ENCODE peak calls at places on chromosomes 12 and 14, in six cellular contexts. W is AG04449; D is CD8-positive, alpha-beta memory T cell; N is cardiac muscle cell; C is heart left ventricle; X is BJ. B is an unnamed sample.

GRCh38 chr12:77998236-77998786 is 167.6 kb downstream of the NAV3 start:
- DNase-seq in W (no peak), D (no peak), N (no peak), C (no peak), X (no peak), B (no peak)

GRCh38 chr14:91728616-91729183 is 3.2 kb downstream of the CATSPERB start:
- DNase-seq in W (no peak), D (no peak), N (no peak), C (no peak), X (no peak), B (no peak)

GRCh38 chr14:87067061-87067460 is 925.9 kb downstream of the GALC start:
- DNase-seq in W (no peak), D (no peak), N (peak; percentile 6), C (no peak), X (no peak), B (no peak)

GRCh38 chr12:61798778-61799177 is 461.4 kb upstream of the USP15 start:
- DNase-seq in W (no peak), D (no peak), N (no peak), C (no peak), X (no peak), B (no peak)

GRCh38 chr12:57477710-57478681 is 1.7 kb downstream of the ARHGAP9 start:
- DNase-seq in W (no peak), D (peak; percentile 46), N (no peak), C (no peak), X (no peak), B (no peak)

GRCh38 chr12:125128806-125129571 is 63.8 kb downstream of the AACS start:
- DNase-seq in W (no peak), D (no peak), N (no peak), C (no peak), X (no peak), B (no peak)

GRCh38 chr12:62194616-62195015 is 65.6 kb upstream of the USP15 start:
- DNase-seq in W (no peak), D (no peak), N (no peak), C (no peak), X (no peak), B (no peak)

GRCh38 chr14:103131580-103131979 is 8.3 kb downstream of the TNFAIP2 start:
- DNase-seq in W (no peak), D (no peak), N (no peak), C (no peak), X (no peak), B (no peak)

GRCh38 chr14:50821471-50822464 is 9.2 kb downstream of the NIN start:
- DNase-seq in W (no peak), D (peak; percentile 48), N (no peak), C (peak; percentile 66), X (no peak), B (peak; percentile 28)

GRCh38 chr14:36843410-36843809 is 181.8 kb downstream of the PAX9 start:
- DNase-seq in W (no peak), D (no peak), N (no peak), C (no peak), X (no peak), B (no peak)

GRCh38 chr14:54756656-54757392 is 145.8 kb downstream of the GCH1 start:
- DNase-seq in W (no peak), D (no peak), N (no peak), C (no peak), X (no peak), B (no peak)

GRCh38 chr14:74514471-74514932 is 20.9 kb downstream of the ISCA2 start:
- DNase-seq in W (no peak), D (no peak), N (no peak), C (peak; percentile 60), X (no peak), B (no peak)

GRCh38 chr12:47828967-47829482 is 9.3 kb upstream of the HDAC7 start:
- DNase-seq in W (no peak), D (no peak), N (peak; percentile 47), C (peak; percentile 87), X (no peak), B (peak; percentile 82)

GRCh38 chr12:93851245-93851665 is 174.1 kb downstream of the CRADD start:
- DNase-seq in W (no peak), D (peak; percentile 25), N (no peak), C (no peak), X (no peak), B (no peak)

GRCh38 chr12:124696689-124697476 is 129.5 kb upstream of the NCOR2 start:
- DNase-seq in W (no peak), D (no peak), N (no peak), C (no peak), X (no peak), B (no peak)

GRCh38 chr12:67698711-67699603 is 50.4 kb downstream of the DYRK2 start:
- DNase-seq in W (no peak), D (no peak), N (no peak), C (no peak), X (no peak), B (no peak)

GRCh38 chr12:4174417-4174816 is 99.1 kb upstream of the CCND2 start:
- DNase-seq in W (no peak), D (no peak), N (no peak), C (no peak), X (no peak), B (no peak)

GRCh38 chr12:5003025-5003666 is 40.5 kb upstream of the KCNA5 start:
- DNase-seq in W (no peak), D (peak; percentile 3), N (peak; percentile 86), C (peak; percentile 71), X (no peak), B (peak; percentile 54)

GRCh38 chr12:3098436-3098835 is 21.3 kb downstream of the TSPAN9 start:
- DNase-seq in W (no peak), D (no peak), N (no peak), C (no peak), X (no peak), B (no peak)

GRCh38 chr14:50403433-50403832 is 6.8 kb upstream of the CDKL1 start:
- DNase-seq in W (no peak), D (no peak), N (no peak), C (no peak), X (no peak), B (no peak)

GRCh38 chr14:58540693-58541092 is 97.1 kb upstream of the DACT1 start:
- DNase-seq in W (no peak), D (no peak), N (no peak), C (no peak), X (no peak), B (no peak)

GRCh38 chr14:106605548-106606448 is 1079.4 kb downstream of the TMEM121 start:
- DNase-seq in W (no peak), D (peak; percentile 63), N (no peak), C (peak; percentile 73), X (no peak), B (peak; percentile 18)

GRCh38 chr14:55274760-55275159 is 3.5 kb downstream of the FBXO34 start:
- DNase-seq in W (no peak), D (no peak), N (no peak), C (no peak), X (no peak), B (no peak)

GRCh38 chr14:34794941-34795340 is 80.2 kb downstream of the BAZ1A start:
- DNase-seq in W (no peak), D (no peak), N (no peak), C (no peak), X (no peak), B (no peak)

GRCh38 chr14:52279405-52279804 is 11.9 kb downstream of the PTGDR start:
- DNase-seq in W (no peak), D (no peak), N (no peak), C (no peak), X (peak; percentile 23), B (no peak)

GRCh38 chr12:47111392-47111778 is 31.6 kb upstream of the AMIGO2 start:
- DNase-seq in W (no peak), D (no peak), N (no peak), C (no peak), X (no peak), B (no peak)

GRCh38 chr14:97177016-97177415 is 379.8 kb downstream of the VRK1 start:
- DNase-seq in W (no peak), D (peak; percentile 11), N (peak; percentile 4), C (no peak), X (no peak), B (no peak)

GRCh38 chr14:55803506-55804197 is 223.6 kb downstream of the KTN1 start:
- DNase-seq in W (no peak), D (no peak), N (no peak), C (no peak), X (no peak), B (no peak)

GRCh38 chr14:72716471-72716870 is 177.4 kb downstream of the DPF3 start:
- DNase-seq in W (no peak), D (no peak), N (no peak), C (no peak), X (no peak), B (no peak)

DNA sequence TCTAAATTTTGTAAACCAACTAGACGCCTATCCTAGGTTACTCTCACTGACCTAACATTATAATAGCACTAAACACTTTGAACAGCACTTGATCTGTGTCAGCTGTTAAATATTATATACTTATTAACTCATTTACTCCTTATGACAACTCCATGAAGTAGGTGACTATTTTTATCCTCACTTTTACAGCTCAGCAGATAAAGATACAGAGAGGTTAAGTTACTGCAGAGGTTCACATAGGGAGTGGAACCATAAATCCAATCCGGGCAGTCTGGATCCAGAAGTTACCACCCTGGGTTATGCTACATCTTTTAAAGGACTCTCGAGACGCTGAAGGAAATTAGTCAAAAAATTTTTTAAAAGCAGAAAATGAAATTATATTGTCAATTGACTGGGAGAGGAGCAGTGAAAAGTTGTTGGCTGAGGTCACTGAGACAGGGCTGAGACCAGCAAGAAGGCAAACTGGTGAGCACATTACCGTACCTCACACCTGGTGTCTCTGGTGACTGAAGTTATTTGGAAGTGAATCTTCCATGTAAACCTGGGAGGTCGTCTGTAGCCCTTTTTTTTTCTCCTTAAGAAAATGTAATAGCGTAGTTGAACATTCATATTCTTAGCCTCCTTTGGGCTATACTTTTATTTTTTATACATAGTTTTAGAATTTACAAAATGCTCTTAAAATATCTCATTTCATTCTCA is 1.2 kb upstream of the RIMKLB start:
- DNase-seq in W (no peak), D (no peak), N (no peak), C (no peak), X (no peak), B (no peak)
- H3K4me3 ChIP-seq in W (no peak overlapping the region), D (peak overlapping the region; percentile 77), N (peak overlapping the region; percentile 98), C (peak overlapping the region; percentile 95), X (peak overlapping the region; percentile 97), B (peak overlapping the region; percentile 99)

GRCh38 chr14:76924363-76925151 is 98.3 kb downstream of the LRRC74A start:
- DNase-seq in W (no peak), D (no peak), N (no peak), C (no peak), X (no peak), B (no peak)
- H3K4me3 ChIP-seq in W (no peak overlapping the region), D (no peak overlapping the region), N (no peak overlapping the region), C (no peak overlapping the region), X (no peak overlapping the region), B (no peak overlapping the region)

DNA sequence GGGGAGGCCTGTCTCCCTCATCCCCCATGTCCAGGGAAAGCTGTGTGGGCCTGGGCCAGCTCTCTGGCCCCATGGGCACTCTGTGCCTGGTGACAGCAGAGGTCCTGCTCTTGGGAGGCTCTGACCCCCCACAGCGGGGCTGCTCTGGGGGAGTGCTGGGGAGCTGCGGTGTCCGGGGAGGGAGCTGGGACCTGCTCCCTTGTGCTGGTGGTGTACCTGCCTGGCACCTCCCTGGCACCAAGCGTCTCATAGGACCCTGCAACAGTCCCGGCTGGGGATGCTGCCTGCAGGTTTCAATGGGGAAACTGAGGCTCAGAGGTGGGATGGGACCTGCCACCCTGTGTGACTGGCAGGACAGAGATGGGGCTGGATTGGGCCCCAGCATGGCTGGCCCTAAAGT is 111.3 kb downstream of the KIF26A start:
- DNase-seq in W (no peak), D (no peak), N (no peak), C (no peak), X (no peak), B (no peak)
- H3K4me3 ChIP-seq in W (no peak overlapping the region), D (no peak overlapping the region), N (no peak overlapping the region), C (no peak overlapping the region), X (no peak overlapping the region), B (no peak overlapping the region)

GRCh38 chr12:1799882-1800645 is 20.3 kb upstream of the LRTM2 start:
- DNase-seq in W (no peak), D (no peak), N (no peak), C (peak; percentile 49), X (no peak), B (no peak)
- H3K4me3 ChIP-seq in W (no peak overlapping the region), D (no peak overlapping the region), N (no peak overlapping the region), C (no peak overlapping the region), X (no peak overlapping the region), B (no peak overlapping the region)